ENCODE peak calls at places on chromosomes 12 and 14, in nine cellular contexts. One of them, this sample, is unnamed.

GRCh38 chr12:5438671-5439200 is 6.8 kb downstream of the NTF3 start:
- DNase-seq in left lung: no peak
- DNase-seq in tibial artery: no peak
- DNase-seq in endothelial cell of umbilical vein: no peak
- DNase-seq in right lobe of liver: no peak
- DNase-seq in CD8-positive, alpha-beta T cell: no peak
- DNase-seq in iPS DF 6.9: no peak
- DNase-seq in GM23338: no peak
- DNase-seq in keratinocyte: no peak
- DNase-seq in this sample: no peak

GRCh38 chr12:106000376-106001104 is 138.2 kb downstream of the NUAK1 start:
- DNase-seq in CD8-positive, alpha-beta T cell: no peak
- DNase-seq in endothelial cell of umbilical vein: no peak
- DNase-seq in iPS DF 6.9: no peak
- DNase-seq in GM23338: no peak
- DNase-seq in tibial artery: no peak
- DNase-seq in right lobe of liver: no peak
- DNase-seq in keratinocyte: no peak
- DNase-seq in left lung: no peak
- DNase-seq in this sample: no peak

GRCh38 chr14:93978735-93979134 is 2.4 kb upstream of the ASB2 start:
- DNase-seq in GM23338: no peak
- DNase-seq in left lung: no peak
- DNase-seq in iPS DF 6.9: no peak
- DNase-seq in CD8-positive, alpha-beta T cell: no peak
- DNase-seq in keratinocyte: no peak
- DNase-seq in right lobe of liver: no peak
- DNase-seq in endothelial cell of umbilical vein: no peak
- DNase-seq in tibial artery: no peak
- DNase-seq in this sample: no peak

GRCh38 chr12:3150820-3151590 is 73.8 kb downstream of the TSPAN9 start:
- DNase-seq in tibial artery: no peak
- DNase-seq in iPS DF 6.9: no peak
- DNase-seq in CD8-positive, alpha-beta T cell: no peak
- DNase-seq in left lung: no peak
- DNase-seq in endothelial cell of umbilical vein: peak; percentile 37
- DNase-seq in GM23338: peak; percentile 63
- DNase-seq in keratinocyte: no peak
- DNase-seq in right lobe of liver: no peak
- DNase-seq in this sample: no peak

GRCh38 chr14:24051162-24051788 is 534 bp upstream of the CARMIL3 start:
- DNase-seq in left lung: peak; percentile 41
- DNase-seq in keratinocyte: no peak
- DNase-seq in right lobe of liver: no peak
- DNase-seq in endothelial cell of umbilical vein: no peak
- DNase-seq in CD8-positive, alpha-beta T cell: no peak
- DNase-seq in GM23338: peak; percentile 52
- DNase-seq in tibial artery: no peak
- DNase-seq in iPS DF 6.9: no peak
- DNase-seq in this sample: no peak

GRCh38 chr12:127162307-127162706 is 1104.7 kb upstream of the TMEM132C start:
- DNase-seq in GM23338: peak; percentile 35
- DNase-seq in iPS DF 6.9: no peak
- DNase-seq in left lung: no peak
- DNase-seq in keratinocyte: no peak
- DNase-seq in tibial artery: no peak
- DNase-seq in CD8-positive, alpha-beta T cell: no peak
- DNase-seq in right lobe of liver: no peak
- DNase-seq in endothelial cell of umbilical vein: no peak
- DNase-seq in this sample: no peak

GRCh38 chr14:77579065-77579464 is 37.4 kb downstream of the SPTLC2 start:
- DNase-seq in right lobe of liver: no peak
- DNase-seq in endothelial cell of umbilical vein: no peak
- DNase-seq in tibial artery: no peak
- DNase-seq in left lung: no peak
- DNase-seq in CD8-positive, alpha-beta T cell: no peak
- DNase-seq in GM23338: no peak
- DNase-seq in iPS DF 6.9: no peak
- DNase-seq in keratinocyte: no peak
- DNase-seq in this sample: no peak

GRCh38 chr12:27981874-27982273 is 9.3 kb upstream of the PTHLH start:
- DNase-seq in iPS DF 6.9: no peak
- DNase-seq in right lobe of liver: no peak
- DNase-seq in GM23338: no peak
- DNase-seq in keratinocyte: peak; percentile 93
- DNase-seq in endothelial cell of umbilical vein: no peak
- DNase-seq in CD8-positive, alpha-beta T cell: no peak
- DNase-seq in tibial artery: no peak
- DNase-seq in left lung: no peak
- DNase-seq in this sample: no peak

GRCh38 chr14:88281447-88281846 is 41.6 kb downstream of the KCNK10 start:
- DNase-seq in tibial artery: no peak
- DNase-seq in iPS DF 6.9: no peak
- DNase-seq in GM23338: no peak
- DNase-seq in left lung: no peak
- DNase-seq in CD8-positive, alpha-beta T cell: no peak
- DNase-seq in endothelial cell of umbilical vein: no peak
- DNase-seq in keratinocyte: no peak
- DNase-seq in right lobe of liver: no peak
- DNase-seq in this sample: no peak

GRCh38 chr12:48512855-48513254 is 12.6 kb upstream of the OR8S1 start:
- DNase-seq in GM23338: no peak
- DNase-seq in iPS DF 6.9: no peak
- DNase-seq in CD8-positive, alpha-beta T cell: no peak
- DNase-seq in right lobe of liver: no peak
- DNase-seq in keratinocyte: no peak
- DNase-seq in endothelial cell of umbilical vein: no peak
- DNase-seq in tibial artery: no peak
- DNase-seq in left lung: no peak
- DNase-seq in this sample: no peak

GRCh38 chr12:108375986-108376663 is 37.0 kb upstream of the CMKLR1 start:
- DNase-seq in iPS DF 6.9: no peak
- DNase-seq in right lobe of liver: no peak
- DNase-seq in tibial artery: no peak
- DNase-seq in GM23338: no peak
- DNase-seq in keratinocyte: no peak
- DNase-seq in CD8-positive, alpha-beta T cell: no peak
- DNase-seq in left lung: no peak
- DNase-seq in endothelial cell of umbilical vein: no peak
- DNase-seq in this sample: no peak

GRCh38 chr14:94560782-94561655 is at the start of gene SERPINA4:
- DNase-seq in iPS DF 6.9: no peak
- DNase-seq in left lung: no peak
- DNase-seq in CD8-positive, alpha-beta T cell: no peak
- DNase-seq in right lobe of liver: no peak
- DNase-seq in endothelial cell of umbilical vein: no peak
- DNase-seq in tibial artery: no peak
- DNase-seq in GM23338: no peak
- DNase-seq in keratinocyte: no peak
- DNase-seq in this sample: no peak

GRCh38 chr12:53064613-53065415 is 14.4 kb downstream of the SPRYD3 start:
- DNase-seq in keratinocyte: no peak
- DNase-seq in endothelial cell of umbilical vein: no peak
- DNase-seq in left lung: no peak
- DNase-seq in GM23338: no peak
- DNase-seq in right lobe of liver: no peak
- DNase-seq in CD8-positive, alpha-beta T cell: no peak
- DNase-seq in iPS DF 6.9: no peak
- DNase-seq in tibial artery: peak; percentile 43
- DNase-seq in this sample: no peak

GRCh38 chr14:49972840-49973239 is 80.0 kb downstream of the ARF6 start:
- DNase-seq in tibial artery: peak; percentile 56
- DNase-seq in endothelial cell of umbilical vein: peak; percentile 79
- DNase-seq in right lobe of liver: no peak
- DNase-seq in iPS DF 6.9: no peak
- DNase-seq in keratinocyte: no peak
- DNase-seq in left lung: peak; percentile 71
- DNase-seq in CD8-positive, alpha-beta T cell: peak; percentile 40
- DNase-seq in GM23338: no peak
- DNase-seq in this sample: no peak

GRCh38 chr12:57296291-57296690 is 45.3 kb upstream of the STAC3 start:
- DNase-seq in left lung: no peak
- DNase-seq in GM23338: no peak
- DNase-seq in tibial artery: no peak
- DNase-seq in keratinocyte: no peak
- DNase-seq in endothelial cell of umbilical vein: no peak
- DNase-seq in right lobe of liver: no peak
- DNase-seq in CD8-positive, alpha-beta T cell: no peak
- DNase-seq in iPS DF 6.9: no peak
- DNase-seq in this sample: no peak

GRCh38 chr14:68148276-68148675 is 328.7 kb downstream of the RAD51B start:
- DNase-seq in GM23338: no peak
- DNase-seq in CD8-positive, alpha-beta T cell: no peak
- DNase-seq in right lobe of liver: no peak
- DNase-seq in endothelial cell of umbilical vein: no peak
- DNase-seq in left lung: no peak
- DNase-seq in tibial artery: no peak
- DNase-seq in keratinocyte: peak; percentile 40
- DNase-seq in iPS DF 6.9: no peak
- DNase-seq in this sample: no peak

GRCh38 chr14:92973798-92974372 is 50.9 kb downstream of the CHGA start:
- DNase-seq in endothelial cell of umbilical vein: no peak
- DNase-seq in left lung: no peak
- DNase-seq in CD8-positive, alpha-beta T cell: no peak
- DNase-seq in iPS DF 6.9: no peak
- DNase-seq in keratinocyte: no peak
- DNase-seq in tibial artery: no peak
- DNase-seq in right lobe of liver: no peak
- DNase-seq in GM23338: no peak
- DNase-seq in this sample: no peak

GRCh38 chr12:57456145-57456700 is 1.1 kb downstream of the INHBE start:
- DNase-seq in right lobe of liver: peak; percentile 41
- DNase-seq in endothelial cell of umbilical vein: peak; percentile 44
- DNase-seq in iPS DF 6.9: no peak
- DNase-seq in GM23338: peak; percentile 93
- DNase-seq in CD8-positive, alpha-beta T cell: peak; percentile 52
- DNase-seq in keratinocyte: no peak
- DNase-seq in tibial artery: no peak
- DNase-seq in left lung: no peak
- DNase-seq in this sample: no peak

GRCh38 chr14:95614335-95614734 is 71.9 kb upstream of the TCL1B start:
- DNase-seq in right lobe of liver: no peak
- DNase-seq in CD8-positive, alpha-beta T cell: no peak
- DNase-seq in endothelial cell of umbilical vein: no peak
- DNase-seq in tibial artery: no peak
- DNase-seq in left lung: no peak
- DNase-seq in keratinocyte: no peak
- DNase-seq in iPS DF 6.9: no peak
- DNase-seq in GM23338: no peak
- DNase-seq in this sample: no peak

GRCh38 chr14:95620659-95621059 is 65.6 kb upstream of the TCL1B start:
- DNase-seq in CD8-positive, alpha-beta T cell: peak; percentile 26
- DNase-seq in tibial artery: no peak
- DNase-seq in left lung: no peak
- DNase-seq in keratinocyte: no peak
- DNase-seq in endothelial cell of umbilical vein: no peak
- DNase-seq in right lobe of liver: no peak
- DNase-seq in GM23338: peak; percentile 18
- DNase-seq in iPS DF 6.9: no peak
- DNase-seq in this sample: no peak

GRCh38 chr14:95623195-95623594 is 63.0 kb upstream of the TCL1B start:
- DNase-seq in left lung: no peak
- DNase-seq in iPS DF 6.9: no peak
- DNase-seq in GM23338: no peak
- DNase-seq in tibial artery: no peak
- DNase-seq in endothelial cell of umbilical vein: no peak
- DNase-seq in right lobe of liver: no peak
- DNase-seq in CD8-positive, alpha-beta T cell: no peak
- DNase-seq in keratinocyte: no peak
- DNase-seq in this sample: no peak

GRCh38 chr14:95619785-95620417 is 66.3 kb upstream of the TCL1B start:
- DNase-seq in left lung: no peak
- DNase-seq in iPS DF 6.9: no peak
- DNase-seq in tibial artery: no peak
- DNase-seq in keratinocyte: no peak
- DNase-seq in CD8-positive, alpha-beta T cell: no peak
- DNase-seq in endothelial cell of umbilical vein: no peak
- DNase-seq in right lobe of liver: no peak
- DNase-seq in GM23338: peak; percentile 49
- DNase-seq in this sample: no peak
- H3K27me3 ChIP-seq in left lung: no peaks in the 10 kb centered on the region
- H3K27me3 ChIP-seq in iPS DF 6.9: no peaks in the 10 kb centered on the region
- H3K27me3 ChIP-seq in tibial artery: no peaks in the 10 kb centered on the region
- H3K27me3 ChIP-seq in keratinocyte: no peaks in the 10 kb centered on the region
- H3K27me3 ChIP-seq in CD8-positive, alpha-beta T cell: no peaks in the 10 kb centered on the region
- H3K27me3 ChIP-seq in endothelial cell of umbilical vein: no peaks in the 10 kb centered on the region
- H3K27me3 ChIP-seq in right lobe of liver: no peaks in the 10 kb centered on the region
- H3K27me3 ChIP-seq in GM23338: no peaks in the 10 kb centered on the region
- H3K27me3 ChIP-seq in this sample: no peaks in the 10 kb centered on the region

GRCh38 chr14:59305836-59306555 is 117.5 kb downstream of the DAAM1 start:
- DNase-seq in left lung: no peak
- DNase-seq in GM23338: no peak
- DNase-seq in endothelial cell of umbilical vein: peak; percentile 49
- DNase-seq in iPS DF 6.9: no peak
- DNase-seq in right lobe of liver: no peak
- DNase-seq in keratinocyte: no peak
- DNase-seq in tibial artery: no peak
- DNase-seq in CD8-positive, alpha-beta T cell: no peak
- DNase-seq in this sample: no peak
- H3K4me1 ChIP-seq in left lung: peaks cover 21% of the 10 kb centered on the region
- H3K4me1 ChIP-seq in GM23338: peaks cover 12% of the 10 kb centered on the region
- H3K4me1 ChIP-seq in endothelial cell of umbilical vein: peaks cover 59% of the 10 kb centered on the region
- H3K4me1 ChIP-seq in iPS DF 6.9: peaks cover 3% of the 10 kb centered on the region
- H3K4me1 ChIP-seq in right lobe of liver: peaks cover 30% of the 10 kb centered on the region
- H3K4me1 ChIP-seq in keratinocyte: peaks cover 41% of the 10 kb centered on the region
- H3K4me1 ChIP-seq in tibial artery: peaks cover 29% of the 10 kb centered on the region
- H3K4me1 ChIP-seq in CD8-positive, alpha-beta T cell: no peaks in the 10 kb centered on the region
- H3K4me1 ChIP-seq in this sample: peaks cover 9% of the 10 kb centered on the region

GRCh38 chr14:61388976-61389576 is 67.7 kb downstream of the PRKCH start:
- DNase-seq in right lobe of liver: no peak
- DNase-seq in iPS DF 6.9: no peak
- DNase-seq in GM23338: no peak
- DNase-seq in endothelial cell of umbilical vein: peak; percentile 28
- DNase-seq in tibial artery: no peak
- DNase-seq in left lung: no peak
- DNase-seq in CD8-positive, alpha-beta T cell: peak; percentile 26
- DNase-seq in keratinocyte: peak; percentile 38
- DNase-seq in this sample: no peak
- H3K27ac ChIP-seq in right lobe of liver: no peak overlapping the region
- H3K27ac ChIP-seq in iPS DF 6.9: no peak overlapping the region
- H3K27ac ChIP-seq in GM23338: no peak overlapping the region
- H3K27ac ChIP-seq in endothelial cell of umbilical vein: peak overlapping the region; percentile 44
- H3K27ac ChIP-seq in tibial artery: no peak overlapping the region
- H3K27ac ChIP-seq in left lung: peak overlapping the region; percentile 58
- H3K27ac ChIP-seq in CD8-positive, alpha-beta T cell: peak overlapping the region; percentile 10
- H3K27ac ChIP-seq in keratinocyte: peak overlapping the region; percentile 91
- H3K27ac ChIP-seq in this sample: no peak overlapping the region

DNA sequence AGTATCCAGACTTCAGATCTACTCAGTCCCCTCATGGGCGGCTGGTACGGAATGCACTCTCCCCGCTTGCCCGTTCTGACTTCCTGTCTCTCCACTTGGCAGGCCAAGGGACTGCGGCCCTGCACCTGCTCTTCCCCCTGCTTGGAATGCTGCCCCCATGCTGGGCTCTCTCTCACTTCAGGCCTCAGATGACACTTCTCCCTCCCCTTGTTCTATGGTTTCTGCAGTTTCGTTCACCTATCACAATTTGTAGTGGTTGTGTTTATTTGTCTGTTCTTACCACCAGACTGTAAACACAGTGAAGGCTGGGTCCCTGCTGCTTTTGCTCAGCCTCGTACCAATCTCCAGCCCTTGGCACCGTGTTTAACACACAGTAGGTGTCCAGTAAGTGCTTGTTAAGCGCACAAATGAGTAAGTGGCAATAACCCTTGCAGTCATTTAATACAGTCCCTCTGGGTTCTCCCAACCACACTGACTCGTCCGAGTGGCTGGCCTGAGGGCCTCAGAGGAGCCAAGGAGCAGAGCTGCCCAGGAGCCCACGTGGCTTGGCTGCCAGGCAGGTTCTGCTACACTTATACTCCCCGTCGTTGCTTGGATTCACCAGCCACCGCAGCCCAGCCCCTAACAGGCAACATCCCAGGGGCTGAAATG is 11.8 kb downstream of the SLC6A12 start:
- DNase-seq in endothelial cell of umbilical vein: no peak
- DNase-seq in tibial artery: no peak
- DNase-seq in keratinocyte: no peak
- DNase-seq in GM23338: peak; percentile 82
- DNase-seq in left lung: no peak
- DNase-seq in iPS DF 6.9: no peak
- DNase-seq in right lobe of liver: peak; percentile 13
- DNase-seq in CD8-positive, alpha-beta T cell: no peak
- DNase-seq in this sample: no peak
- H3K27me3 ChIP-seq in endothelial cell of umbilical vein: peaks cover 13% of the 10 kb centered on the region
- H3K27me3 ChIP-seq in tibial artery: no peaks in the 10 kb centered on the region
- H3K27me3 ChIP-seq in keratinocyte: peaks cover 59% of the 10 kb centered on the region
- H3K27me3 ChIP-seq in GM23338: peaks cover 51% of the 10 kb centered on the region
- H3K27me3 ChIP-seq in left lung: peaks cover 4% of the 10 kb centered on the region
- H3K27me3 ChIP-seq in iPS DF 6.9: peaks cover 14% of the 10 kb centered on the region
- H3K27me3 ChIP-seq in right lobe of liver: no peaks in the 10 kb centered on the region
- H3K27me3 ChIP-seq in CD8-positive, alpha-beta T cell: peaks cover 3% of the 10 kb centered on the region
- H3K27me3 ChIP-seq in this sample: no peaks in the 10 kb centered on the region